ENCODE peak calls at places on chromosomes 4 and X, in ten cellular contexts. I, T, W, J, E, K, F, R, C and M are unnamed samples.

GRCh38 chr4:106671711-106672110 is 303.1 kb upstream of the GIMD1 start:
- DNase-seq in E (no peak), F (no peak), R (no peak), C (no peak), I (no peak), W (no peak), K (no peak), T (no peak), J (no peak), M (no peak)

GRCh38 chrX:73668779-73669178 is 105.8 kb downstream of the CHIC1 start:
- DNase-seq in I (no peak), T (no peak), J (no peak), K (no peak), W (no peak), C (no peak), E (no peak), R (no peak), F (no peak), M (no peak)

GRCh38 chr4:54332577-54332976 is 103.5 kb downstream of the PDGFRA start:
- DNase-seq in F (no peak), K (no peak), E (no peak), R (no peak), I (no peak), W (no peak), J (no peak), C (no peak), T (no peak), M (no peak)

GRCh38 chr4:176139518-176139917 is 55.9 kb downstream of the SPATA4 start:
- DNase-seq in E (no peak), J (no peak), R (no peak), C (no peak), K (no peak), T (no peak), I (no peak), W (no peak), F (no peak), M (no peak)

GRCh38 chr4:35939746-35940145 is 304.6 kb downstream of the ARAP2 start:
- DNase-seq in E (no peak), T (no peak), C (no peak), W (no peak), F (no peak), J (no peak), K (no peak), I (no peak), R (no peak), M (no peak)

GRCh38 chr4:156293657-156294297 is 340.1 kb upstream of the CTSO start:
- DNase-seq in K (no peak), F (no peak), W (no peak), R (no peak), J (no peak), E (no peak), T (peak; percentile 93), C (no peak), I (no peak), M (no peak)

GRCh38 chrX:30618160-30618765 is 35.0 kb upstream of the GK start:
- DNase-seq in R (no peak), C (no peak), J (peak; percentile 32), K (no peak), E (no peak), W (no peak), T (no peak), I (no peak), F (no peak), M (no peak)

GRCh38 chr4:12118651-12119213 is 690.0 kb upstream of the HS3ST1 start:
- DNase-seq in T (no peak), K (no peak), W (no peak), J (no peak), C (no peak), E (no peak), F (no peak), R (no peak), I (no peak), M (no peak)

GRCh38 chrX:40154229-40154852 is 56.6 kb upstream of the BCOR start:
- DNase-seq in E (no peak), W (no peak), C (no peak), K (peak; percentile 50), F (peak; percentile 55), I (peak; percentile 70), T (no peak), R (no peak), J (peak; percentile 25), M (no peak)

GRCh38 chr4:102143433-102143832 is 201.8 kb downstream of the SLC39A8 start:
- DNase-seq in K (no peak), T (no peak), E (no peak), C (no peak), I (no peak), J (no peak), W (no peak), R (no peak), F (no peak), M (no peak)

GRCh38 chr4:96052827-96053226 is 212.9 kb downstream of the PDHA2 start:
- DNase-seq in W (no peak), F (no peak), T (no peak), J (no peak), C (no peak), K (no peak), I (no peak), R (no peak), E (no peak), M (no peak)

GRCh38 chr4:121096629-121097028 is 24.3 kb upstream of the NDNF start:
- DNase-seq in T (peak; percentile 52), K (no peak), W (no peak), R (no peak), C (no peak), I (no peak), E (no peak), F (no peak), J (no peak), M (no peak)

GRCh38 chr4:135508006-135508714 is 1306.6 kb upstream of the PABPC4L start:
- DNase-seq in K (no peak), C (no peak), I (no peak), F (no peak), R (no peak), T (peak; percentile 86), W (no peak), E (no peak), J (no peak), M (no peak)

GRCh38 chr4:177447417-177448004 is 5.3 kb upstream of the AGA start:
- DNase-seq in W (no peak), C (no peak), I (no peak), T (no peak), E (no peak), R (no peak), F (no peak), K (no peak), J (no peak), M (no peak)

GRCh38 chr4:168293386-168293975 is 25.1 kb downstream of the DDX60 start:
- DNase-seq in K (no peak), T (no peak), C (no peak), F (no peak), E (no peak), W (no peak), R (no peak), J (no peak), I (no peak), M (no peak)
- H3K4me1 ChIP-seq in K (no peaks in the 10 kb centered on the region), T (no peaks in the 10 kb centered on the region), C (no peaks in the 10 kb centered on the region), F (no peaks in the 10 kb centered on the region), E (no peaks in the 10 kb centered on the region), W (no peaks in the 10 kb centered on the region), R (no peaks in the 10 kb centered on the region), J (no peaks in the 10 kb centered on the region), I (no peaks in the 10 kb centered on the region), M (no peaks in the 10 kb centered on the region)

GRCh38 chrX:43850612-43851011 is 31.6 kb downstream of the MAOB start:
- DNase-seq in F (no peak), I (no peak), K (no peak), R (no peak), C (no peak), J (no peak), E (no peak), T (no peak), W (no peak), M (no peak)
- H3K27me3 ChIP-seq in F (no peaks in the 10 kb centered on the region), I (no peaks in the 10 kb centered on the region), K (no peaks in the 10 kb centered on the region), R (no peaks in the 10 kb centered on the region), C (no peaks in the 10 kb centered on the region), J (no peaks in the 10 kb centered on the region), E (no peaks in the 10 kb centered on the region), T (no peaks in the 10 kb centered on the region), W (peaks cover 18% of the 10 kb centered on the region), M (no peaks in the 10 kb centered on the region)

GRCh38 chr4:76213415-76214268 is at the start of gene SCARB2:
- DNase-seq in J (peak; percentile 93), T (peak; percentile 84), K (peak; percentile 88), W (peak; percentile 97), C (no peak), F (peak; percentile 93), I (peak; percentile 93), R (peak; percentile 89), E (peak; percentile 86), M (peak; percentile 93)
- TF ChIP-seq POLR2A in J (peak; percentile 97), T (peak; percentile 63), K (peak; percentile 93), W (no peak), C (peak; percentile 76), F (peak; percentile 79), I (peak; percentile 88), R (no peak), E (peak; percentile 71), M (peak; percentile 89)

GRCh38 chrX:105267167-105267566 is 46.7 kb upstream of the TEX13A start:
- DNase-seq in C (no peak), E (no peak), W (no peak), K (no peak), I (no peak), T (no peak), J (no peak), R (no peak), F (no peak), M (no peak)
- H3K4me1 ChIP-seq in C (no peaks in the 10 kb centered on the region), E (no peaks in the 10 kb centered on the region), W (no peaks in the 10 kb centered on the region), K (no peaks in the 10 kb centered on the region), I (no peaks in the 10 kb centered on the region), T (no peaks in the 10 kb centered on the region), J (no peaks in the 10 kb centered on the region), R (no peaks in the 10 kb centered on the region), F (no peaks in the 10 kb centered on the region), M (no peaks in the 10 kb centered on the region)

GRCh38 chr4:5888706-5889696 is 3.9 kb downstream of the CRMP1 start:
- DNase-seq in I (no peak), K (no peak), C (no peak), F (no peak), E (no peak), J (no peak), W (no peak), R (no peak), T (no peak), M (no peak)
- H3K27me3 ChIP-seq in I (peaks cover 59% of the 10 kb centered on the region), K (peaks cover 5% of the 10 kb centered on the region), C (peaks cover 1% of the 10 kb centered on the region), F (peaks cover 40% of the 10 kb centered on the region), E (peaks cover 26% of the 10 kb centered on the region), J (peaks cover 12% of the 10 kb centered on the region), W (peaks cover 86% of the 10 kb centered on the region), R (peaks cover 90% of the 10 kb centered on the region), T (peaks cover 54% of the 10 kb centered on the region), M (no peaks in the 10 kb centered on the region)

GRCh38 chrX:155216179-155216939 is at the start of gene VBP1:
- DNase-seq in R (peak; percentile 93), J (peak; percentile 91), I (peak; percentile 94), T (peak; percentile 96), E (peak; percentile 91), W (peak; percentile 96), F (peak; percentile 92), C (peak; percentile 84), K (peak; percentile 90), M (peak; percentile 88)
- TF ChIP-seq POLR2A in R (no peak), J (no peak), I (no peak), T (peak; percentile 64), E (no peak), W (no peak), F (peak; percentile 62), C (peak; percentile 88), K (peak; percentile 41), M (no peak)